ENCODE peak calls at places on chromosomes 2 and 18, in four cellular contexts. D is HepG2, Y is K562, X is GM12878. Z is an unnamed sample.

GRCh38 chr2:109304731-109305470 is 175.9 kb downstream of the SH3RF3 start:
- DNase-seq in D (no peak), Y (no peak), X (peak), Z (peak)

GRCh38 chr2:42243297-42243696 is 74.1 kb downstream of the EML4 start:
- DNase-seq in Y (no peak), X (no peak), D (no peak), Z (no peak)

GRCh38 chr2:197908940-197909339 is 104.5 kb downstream of the PLCL1 start:
- DNase-seq in X (no peak), Y (no peak), D (no peak), Z (no peak)

GRCh38 chr2:177404243-177404642 is 11.7 kb downstream of the AGPS start:
- DNase-seq in Y (no peak), D (no peak), X (no peak), Z (no peak)

GRCh38 chr18:67518566-67518965 is 2.0 kb upstream of the DSEL start:
- DNase-seq in X (no peak), D (no peak), Y (no peak), Z (no peak)

GRCh38 chr2:64987963-64988419 is 1.2 kb upstream of the SLC1A4 start:
- DNase-seq in D (peak), Y (no peak), X (peak), Z (no peak)

GRCh38 chr2:238003234-238004032 is 36.6 kb downstream of the UBE2F start:
- DNase-seq in X (no peak), Y (no peak), D (no peak), Z (no peak)

GRCh38 chr2:231909631-231910030 is 16.6 kb downstream of the NPPC start:
- DNase-seq in D (no peak), X (no peak), Y (no peak), Z (no peak)

GRCh38 chr2:166519391-166519962 is 25.4 kb upstream of the SCN7A start:
- DNase-seq in D (no peak), Y (no peak), X (no peak), Z (no peak)

GRCh38 chr2:35606394-35606793 is 749.2 kb upstream of the CRIM1 start:
- DNase-seq in D (no peak), X (no peak), Y (no peak), Z (no peak)

GRCh38 chr2:206212673-206213513 is 53.2 kb downstream of the EEF1B2 start:
- DNase-seq in D (no peak), Y (no peak), X (no peak), Z (no peak)

GRCh38 chr18:26386002-26386401 is 159.8 kb downstream of the TAF4B start:
- DNase-seq in Y (no peak), X (no peak), D (peak), Z (no peak)

GRCh38 chr2:26344581-26345283 is 1.2 kb upstream of the SELENOI start:
- DNase-seq in D (peak), Y (peak), X (no peak), Z (no peak)

GRCh38 chr2:15494877-15495276 is 66.3 kb downstream of the NBAS start:
- DNase-seq in D (no peak), Y (no peak), X (no peak), Z (no peak)

DNA sequence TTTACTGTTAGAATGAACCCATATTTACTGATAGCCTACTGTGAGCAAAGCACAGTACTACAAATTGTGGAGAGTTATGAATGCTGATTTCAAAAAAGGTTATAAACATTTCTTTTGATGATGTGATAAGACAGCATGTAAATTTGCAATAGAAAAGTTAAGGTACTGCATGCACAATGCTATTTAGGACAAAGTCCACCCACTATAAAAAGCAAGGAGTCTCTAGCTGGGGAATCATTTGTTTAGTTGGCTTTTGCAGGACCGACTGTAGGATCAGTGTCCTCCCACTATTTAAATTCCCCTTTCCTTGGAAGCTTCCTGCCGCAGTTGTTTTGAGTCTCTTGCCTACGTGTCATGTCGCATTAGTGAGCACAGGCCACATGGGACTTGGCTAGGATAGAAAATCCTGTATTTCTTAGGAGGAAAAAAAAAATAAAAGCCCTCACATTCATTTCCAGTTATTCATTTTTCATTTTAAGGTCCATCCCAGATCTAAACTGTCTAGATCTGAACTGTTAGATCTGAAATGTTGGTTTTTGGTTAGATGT is 13.1 kb downstream of the QPCT start:
- DNase-seq in Y (no peak), D (no peak), X (no peak), Z (no peak)
- TF ChIP-seq SP1 in Y (no peak), D (no peak), X (no peak), Z (no peak)

DNA sequence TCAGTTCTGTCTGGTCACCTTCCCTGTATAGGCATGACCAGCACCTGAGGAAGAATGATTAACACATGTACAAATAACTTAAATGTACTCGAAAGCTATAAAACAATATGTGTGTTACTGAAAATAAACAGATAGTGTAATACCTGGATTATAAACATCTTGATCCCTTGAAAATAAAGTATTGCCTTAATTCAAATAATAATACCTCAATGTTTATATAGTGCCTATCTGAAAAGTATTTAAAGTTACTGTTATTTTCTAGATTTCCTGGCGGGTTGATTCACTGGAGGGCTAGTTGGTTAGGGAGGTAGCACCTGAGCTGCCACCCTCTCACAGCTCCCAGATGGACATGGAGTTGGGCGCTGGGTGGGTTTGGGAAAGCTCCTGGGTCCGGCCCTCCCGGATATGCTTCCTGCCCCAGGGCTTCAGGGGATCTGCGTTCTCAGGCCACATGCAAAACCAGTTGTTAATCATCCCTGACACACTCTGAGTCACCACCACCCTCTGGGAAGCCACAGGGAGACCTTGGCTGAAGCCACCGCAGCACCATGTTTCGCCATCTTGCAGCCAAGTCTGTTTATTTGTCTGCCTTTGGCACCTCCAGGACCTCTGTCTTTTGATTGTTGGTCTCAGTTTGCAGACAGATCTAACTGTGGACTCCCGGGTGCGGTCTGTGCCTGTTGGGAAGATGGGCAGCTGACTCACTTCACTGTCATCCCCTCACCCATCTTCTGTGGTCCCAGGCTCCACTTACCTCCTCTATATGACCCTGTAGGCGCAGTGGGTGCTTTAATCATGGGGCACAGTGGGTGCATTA is 35.3 kb downstream of the RAB31 start:
- DNase-seq in Y (peak), D (peak), X (no peak), Z (peak)
- TF ChIP-seq FOXK2 in Y (no peak), D (no peak), X (no peak), Z (no peak)

DNA sequence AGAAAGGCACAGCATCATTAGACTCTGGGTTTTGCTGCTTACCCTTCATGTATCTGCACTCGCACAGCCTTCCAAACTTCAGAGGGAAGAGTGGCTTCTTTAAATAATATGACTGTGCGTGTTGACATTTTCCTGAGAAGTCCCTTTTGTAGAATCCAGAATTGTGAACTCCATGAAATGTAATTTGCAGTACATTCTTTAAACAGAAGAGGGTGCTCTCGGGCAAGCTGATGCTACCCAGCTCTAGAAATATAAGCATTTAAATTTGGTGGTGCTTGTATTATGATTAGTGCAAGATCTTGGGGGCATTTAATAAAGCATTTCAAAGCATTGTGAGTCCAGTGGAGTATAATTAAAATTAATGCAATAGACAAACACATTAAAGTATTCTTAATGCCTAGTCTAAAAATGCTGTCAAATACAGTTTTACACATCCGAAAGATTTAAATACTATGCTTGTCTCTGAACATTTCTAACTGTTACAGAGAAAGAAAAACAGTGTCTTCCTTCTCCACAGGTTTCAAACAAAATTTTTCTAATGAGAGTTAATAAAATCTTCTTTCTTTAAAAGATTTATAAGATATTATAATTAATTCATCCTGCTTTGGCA is 17.3 kb upstream of the GTF2A1L start:
- DNase-seq in D (peak), X (no peak), Y (peak), Z (peak)
- TF ChIP-seq FOXM1 in D (no peak), X (no peak), Y (no peak), Z (no peak)

GRCh38 chr2:608711-609110 is 68.5 kb downstream of the TMEM18 start:
- DNase-seq in Y (no peak), D (no peak), X (no peak), Z (no peak)

GRCh38 chr2:608297-608696 is 68.9 kb downstream of the TMEM18 start:
- DNase-seq in Y (no peak), X (no peak), D (no peak), Z (no peak)

GRCh38 chr2:607709-608108 is 69.5 kb downstream of the TMEM18 start:
- DNase-seq in Y (no peak), X (no peak), D (no peak), Z (no peak)

GRCh38 chr2:605674-606608 is 71.3 kb downstream of the TMEM18 start:
- DNase-seq in D (no peak), X (no peak), Y (no peak), Z (no peak)

GRCh38 chr2:607172-607571 is 70.0 kb downstream of the TMEM18 start:
- DNase-seq in Y (no peak), D (no peak), X (no peak), Z (no peak)
- TF ChIP-seq SP1 in Y (no peak), D (no peak), X (no peak), Z (no peak)

GRCh38 chr2:175807031-175807873 is 194.8 kb downstream of the LNPK start:
- DNase-seq in X (no peak), D (no peak), Y (no peak), Z (peak)
- TF ChIP-seq FOXK2 in X (no peak), D (no peak), Y (no peak), Z (peak)

GRCh38 chr2:45009303-45009927 is at the start of gene SIX2:
- DNase-seq in Y (no peak), X (no peak), D (peak), Z (peak)
- TF ChIP-seq FOXM1 in Y (no peak), X (no peak), D (no peak), Z (no peak)